ENCODE peak calls at places on chromosomes 7 and 10, in nine cellular contexts. One of them, this sample, is unnamed.

GRCh38 chr7:80259-81236 is 111.8 kb upstream of the FAM20C start:
- DNase-seq in A549: no peak
- DNase-seq in H4: no peak
- DNase-seq in CD4-positive, alpha-beta T cell: no peak
- DNase-seq in NCI-H1092: no peak
- DNase-seq in posterior cingulate gyrus: peak
- DNase-seq in psoas muscle: peak
- DNase-seq in activated CD8-positive, alpha-beta memory T cell treated with anti-CD3 and anti-CD28 coated beads, Interleukin-2, amount 50 U/mL, for 48 hours: peak
- DNase-seq in activated T-helper 1 cell treated with Interleukin-2 at 50 U/mL for 16 hours: no peak
- DNase-seq in this sample: no peak

GRCh38 chr10:100878291-100878910 is 34.4 kb upstream of the SLF2 start:
- DNase-seq in posterior cingulate gyrus: peak
- DNase-seq in activated CD8-positive, alpha-beta memory T cell treated with anti-CD3 and anti-CD28 coated beads, Interleukin-2, amount 50 U/mL, for 48 hours: no peak
- DNase-seq in NCI-H1092: peak
- DNase-seq in A549: peak
- DNase-seq in psoas muscle: no peak
- DNase-seq in activated T-helper 1 cell treated with Interleukin-2 at 50 U/mL for 16 hours: no peak
- DNase-seq in H4: peak
- DNase-seq in CD4-positive, alpha-beta T cell: no peak
- DNase-seq in this sample: peak

GRCh38 chr10:102863660-102864059 is 5.6 kb upstream of the AS3MT start:
- DNase-seq in CD4-positive, alpha-beta T cell: no peak
- DNase-seq in activated CD8-positive, alpha-beta memory T cell treated with anti-CD3 and anti-CD28 coated beads, Interleukin-2, amount 50 U/mL, for 48 hours: no peak
- DNase-seq in psoas muscle: no peak
- DNase-seq in NCI-H1092: no peak
- DNase-seq in posterior cingulate gyrus: no peak
- DNase-seq in H4: no peak
- DNase-seq in A549: no peak
- DNase-seq in activated T-helper 1 cell treated with Interleukin-2 at 50 U/mL for 16 hours: no peak
- DNase-seq in this sample: no peak

GRCh38 chr7:22921386-22922086 is 92.4 kb downstream of the HYCC1 start:
- DNase-seq in H4: no peak
- DNase-seq in activated CD8-positive, alpha-beta memory T cell treated with anti-CD3 and anti-CD28 coated beads, Interleukin-2, amount 50 U/mL, for 48 hours: no peak
- DNase-seq in A549: no peak
- DNase-seq in psoas muscle: no peak
- DNase-seq in activated T-helper 1 cell treated with Interleukin-2 at 50 U/mL for 16 hours: no peak
- DNase-seq in posterior cingulate gyrus: no peak
- DNase-seq in NCI-H1092: no peak
- DNase-seq in CD4-positive, alpha-beta T cell: no peak
- DNase-seq in this sample: no peak

GRCh38 chr10:62264702-62265436 is 3.8 kb downstream of the RTKN2 start:
- DNase-seq in A549: peak
- DNase-seq in activated CD8-positive, alpha-beta memory T cell treated with anti-CD3 and anti-CD28 coated beads, Interleukin-2, amount 50 U/mL, for 48 hours: no peak
- DNase-seq in psoas muscle: no peak
- DNase-seq in NCI-H1092: no peak
- DNase-seq in CD4-positive, alpha-beta T cell: no peak
- DNase-seq in H4: peak
- DNase-seq in posterior cingulate gyrus: no peak
- DNase-seq in activated T-helper 1 cell treated with Interleukin-2 at 50 U/mL for 16 hours: no peak
- DNase-seq in this sample: peak

GRCh38 chr10:52316500-52316899 is 2.4 kb downstream of the DKK1 start:
- DNase-seq in posterior cingulate gyrus: no peak
- DNase-seq in psoas muscle: no peak
- DNase-seq in CD4-positive, alpha-beta T cell: no peak
- DNase-seq in NCI-H1092: no peak
- DNase-seq in H4: no peak
- DNase-seq in activated T-helper 1 cell treated with Interleukin-2 at 50 U/mL for 16 hours: no peak
- DNase-seq in A549: no peak
- DNase-seq in activated CD8-positive, alpha-beta memory T cell treated with anti-CD3 and anti-CD28 coated beads, Interleukin-2, amount 50 U/mL, for 48 hours: no peak
- DNase-seq in this sample: no peak

GRCh38 chr7:155120460-155120859 is 50.3 kb downstream of the HTR5A start:
- DNase-seq in posterior cingulate gyrus: no peak
- DNase-seq in activated T-helper 1 cell treated with Interleukin-2 at 50 U/mL for 16 hours: no peak
- DNase-seq in activated CD8-positive, alpha-beta memory T cell treated with anti-CD3 and anti-CD28 coated beads, Interleukin-2, amount 50 U/mL, for 48 hours: no peak
- DNase-seq in psoas muscle: no peak
- DNase-seq in CD4-positive, alpha-beta T cell: no peak
- DNase-seq in NCI-H1092: no peak
- DNase-seq in H4: no peak
- DNase-seq in A549: no peak
- DNase-seq in this sample: no peak

GRCh38 chr7:51011710-51012350 is 229.1 kb upstream of the GRB10 start:
- DNase-seq in posterior cingulate gyrus: no peak
- DNase-seq in psoas muscle: no peak
- DNase-seq in NCI-H1092: no peak
- DNase-seq in activated T-helper 1 cell treated with Interleukin-2 at 50 U/mL for 16 hours: no peak
- DNase-seq in H4: no peak
- DNase-seq in A549: no peak
- DNase-seq in CD4-positive, alpha-beta T cell: no peak
- DNase-seq in activated CD8-positive, alpha-beta memory T cell treated with anti-CD3 and anti-CD28 coated beads, Interleukin-2, amount 50 U/mL, for 48 hours: no peak
- DNase-seq in this sample: no peak

GRCh38 chr10:78260141-78260540 is 226.5 kb downstream of the RPS24 start:
- DNase-seq in CD4-positive, alpha-beta T cell: no peak
- DNase-seq in activated T-helper 1 cell treated with Interleukin-2 at 50 U/mL for 16 hours: no peak
- DNase-seq in psoas muscle: no peak
- DNase-seq in posterior cingulate gyrus: no peak
- DNase-seq in A549: no peak
- DNase-seq in NCI-H1092: no peak
- DNase-seq in activated CD8-positive, alpha-beta memory T cell treated with anti-CD3 and anti-CD28 coated beads, Interleukin-2, amount 50 U/mL, for 48 hours: no peak
- DNase-seq in H4: no peak
- DNase-seq in this sample: peak